ENCODE peak calls at places on chromosomes 11 and 22, in four cellular contexts. P is GM12891, A is K562, T is GM12878. X is an unnamed sample.

GRCh38 chr11:59158206-59159068 is 13.5 kb upstream of the DTX4 start:
- DNase-seq in P (no peak), A (peak), T (no peak), X (no peak)

GRCh38 chr11:86523738-86524602 is 148.4 kb downstream of the ME3 start:
- DNase-seq in P (no peak), A (peak), T (no peak), X (no peak)

GRCh38 chr22:45225732-45226560 is 14.7 kb downstream of the KIAA0930 start:
- DNase-seq in P (no peak), A (no peak), T (no peak), X (peak)

GRCh38 chr11:61345954-61346814 is 13.2 kb downstream of the TKFC start:
- DNase-seq in P (no peak), A (no peak), T (no peak), X (no peak)

GRCh38 chr22:19815093-19815822 is 39.4 kb downstream of the GNB1L start:
- DNase-seq in P (no peak), A (peak), T (no peak), X (no peak)

GRCh38 chr22:39325392-39325932 is 6.0 kb upstream of the RPL3 start:
- DNase-seq in P (no peak), A (no peak), T (no peak), X (no peak)

GRCh38 chr11:27234043-27234668 is 128.9 kb downstream of the CCDC34 start:
- DNase-seq in P (peak), A (no peak), T (peak), X (no peak)

GRCh38 chr22:21858025-21858764 is 9.2 kb downstream of the MAPK1 start:
- DNase-seq in P (no peak), A (no peak), T (no peak), X (no peak)

GRCh38 chr11:86748296-86748695 is 52.0 kb upstream of the PRSS23 start:
- DNase-seq in P (no peak), A (no peak), T (no peak), X (no peak)

GRCh38 chr11:33835143-33835878 is 56.6 kb downstream of the LMO2 start:
- DNase-seq in P (no peak), A (no peak), T (peak), X (peak)

GRCh38 chr11:72673284-72673942 is 809 bp downstream of the PDE2A start:
- DNase-seq in P (no peak), A (no peak), T (no peak), X (no peak)

GRCh38 chr11:40722179-40722795 is 737.2 kb downstream of the LRRC4C start:
- DNase-seq in P (peak), A (peak), T (no peak), X (peak)

GRCh38 chr11:2990617-2991476 is 1.3 kb downstream of the NAP1L4 start:
- DNase-seq in P (no peak), A (no peak), T (no peak), X (no peak)

GRCh38 chr11:133164986-133165385 is 367.3 kb downstream of the OPCML start:
- DNase-seq in P (no peak), A (no peak), T (no peak), X (no peak)

GRCh38 chr22:41563051-41563711 is 2.4 kb downstream of the CSDC2 start:
- DNase-seq in P (no peak), A (peak), T (no peak), X (no peak)

GRCh38 chr11:118485273-118485672 is 42.0 kb upstream of the TTC36 start:
- DNase-seq in P (peak), A (peak), T (no peak), X (no peak)

GRCh38 chr22:48569476-48570233 is 1258.0 kb downstream of the BRD1 start:
- DNase-seq in P (no peak), A (no peak), T (no peak), X (no peak)

GRCh38 chr11:123255909-123256308 is 60.9 kb upstream of the CLMP start:
- DNase-seq in P (no peak), A (no peak), T (no peak), X (no peak)

GRCh38 chr11:5345831-5346230 is 2.5 kb upstream of the OR51B5 start:
- DNase-seq in P (no peak), A (no peak), T (no peak), X (no peak)

GRCh38 chr11:11724994-11725393 is 103.2 kb upstream of the GALNT18 start:
- DNase-seq in P (no peak), A (no peak), T (no peak), X (no peak)

GRCh38 chr11:67056640-67057409 is at the start of gene RHOD:
- DNase-seq in P (peak), A (no peak), T (no peak), X (no peak)

GRCh38 chr22:40031766-40032470 is 37.2 kb downstream of the FAM83F start:
- DNase-seq in P (no peak), A (no peak), T (no peak), X (no peak)

GRCh38 chr22:18048041-18048440 is 23.7 kb upstream of the MICAL3 start:
- DNase-seq in P (no peak), A (no peak), T (no peak), X (no peak)

GRCh38 chr22:23553922-23554870 is 25.9 kb downstream of the IGLL1 start:
- DNase-seq in P (no peak), A (no peak), T (no peak), X (no peak)

GRCh38 chr11:78961938-78962701 is 387.5 kb upstream of the NARS2 start:
- DNase-seq in P (peak), A (peak), T (no peak), X (no peak)

GRCh38 chr11:97621282-97621681 is 1231.5 kb downstream of the JRKL start:
- DNase-seq in P (no peak), A (no peak), T (no peak), X (no peak)

GRCh38 chr11:7576671-7577225 is 62.9 kb downstream of the PPFIBP2 start:
- DNase-seq in P (no peak), A (no peak), T (no peak), X (no peak)
- TF ChIP-seq SPI1 in P (no peak), A (no peak), T (no peak), X (no peak)

DNA sequence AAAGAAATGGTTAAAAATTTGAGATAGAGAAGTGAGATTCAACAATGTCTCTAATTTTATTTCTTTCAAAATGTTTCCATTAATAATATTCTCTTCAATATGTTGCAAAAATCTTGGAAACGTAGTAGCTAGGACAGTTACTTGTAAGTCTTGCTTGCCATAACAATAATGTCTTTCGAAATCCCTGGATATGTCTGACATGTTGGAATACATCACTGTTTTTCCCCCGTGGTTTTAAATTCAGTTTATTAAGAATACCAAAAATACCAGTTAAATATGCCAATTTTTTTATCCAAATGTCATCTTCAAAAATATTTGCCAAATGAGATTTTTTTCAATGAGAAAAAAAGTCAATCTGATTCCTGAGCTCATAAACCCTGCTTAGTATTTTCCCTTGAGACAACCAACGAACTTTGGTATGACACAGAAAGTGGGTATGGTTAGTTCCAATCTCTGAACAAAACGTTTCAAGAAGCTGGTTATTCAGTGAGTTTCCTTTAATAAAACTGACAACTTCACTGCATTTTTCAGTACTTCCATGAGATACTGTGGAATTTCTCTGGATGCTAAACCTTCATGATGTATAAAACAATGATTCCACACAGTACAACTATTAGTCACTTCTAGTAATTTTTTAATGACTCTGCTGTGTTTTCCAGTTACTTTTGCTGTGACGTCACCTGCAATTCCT is 36.7 kb upstream of the AMPD3 start:
- DNase-seq in P (no peak), A (no peak), T (no peak), X (no peak)
- TF ChIP-seq SPI1 in P (no peak), A (no peak), T (no peak), X (no peak)

DNA sequence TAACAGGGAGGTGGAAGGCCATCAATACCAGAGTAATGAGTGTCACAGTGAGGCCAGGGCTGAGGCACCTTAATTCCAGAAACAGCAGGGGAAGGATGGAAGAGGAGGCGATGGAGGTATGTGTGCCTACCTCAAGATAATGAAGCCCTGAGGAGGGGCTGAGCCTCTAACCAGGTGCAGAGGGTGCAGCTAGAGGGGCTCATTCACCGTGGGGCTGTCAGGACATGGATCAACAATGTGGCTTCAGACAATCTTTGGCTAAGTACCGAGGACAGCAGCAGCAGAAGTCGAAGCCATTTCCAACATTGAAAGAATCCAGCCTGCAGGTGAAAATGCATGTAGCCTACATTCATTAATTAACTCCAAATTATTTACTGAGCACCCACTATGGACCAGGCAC is 205.7 kb upstream of the SNX19 start:
- DNase-seq in P (no peak), A (no peak), T (no peak), X (no peak)
- TF ChIP-seq SPI1 in P (no peak), A (no peak), T (no peak), X (no peak)

GRCh38 chr11:113540416-113541330 is 65.5 kb upstream of the DRD2 start:
- DNase-seq in P (no peak), A (no peak), T (no peak), X (no peak)
- TF ChIP-seq SPI1 in P (no peak), A (no peak), T (no peak), X (no peak)

GRCh38 chr11:91688672-91689071 is 535.9 kb upstream of the FAT3 start:
- DNase-seq in P (no peak), A (no peak), T (no peak), X (no peak)
- TF ChIP-seq SPI1 in P (no peak), A (no peak), T (no peak), X (no peak)

GRCh38 chr11:65718964-65719492 is 1.6 kb downstream of the RNASEH2C start:
- DNase-seq in P (no peak), A (peak), T (no peak), X (peak)

GRCh38 chr11:65720237-65720934 is at the start of gene RNASEH2C:
- DNase-seq in P (peak), A (peak), T (peak), X (peak)

GRCh38 chr11:65718531-65718930 is 2.1 kb downstream of the RNASEH2C start:
- DNase-seq in P (no peak), A (no peak), T (no peak), X (no peak)

GRCh38 chr11:65717906-65718305 is 2.7 kb downstream of the RNASEH2C start:
- DNase-seq in P (no peak), A (no peak), T (no peak), X (no peak)

DNA sequence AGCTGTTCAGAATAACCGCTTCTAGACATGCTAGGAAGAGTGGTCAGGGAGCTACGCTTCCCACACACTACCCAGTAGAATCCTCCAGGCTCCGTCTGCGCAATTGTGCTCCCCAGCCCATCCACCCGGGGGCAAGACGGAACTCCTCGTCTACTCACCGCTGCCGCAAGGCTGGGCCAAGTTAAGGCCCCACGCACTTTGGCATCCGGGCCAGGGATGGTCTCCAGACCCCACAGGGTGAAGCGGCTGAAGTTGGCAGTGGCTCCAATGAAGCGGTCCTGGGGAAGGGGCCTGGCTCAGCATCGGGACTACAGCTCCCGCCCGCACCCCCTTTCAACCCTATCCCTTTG is 736 bp downstream of the RNASEH2C start:
- DNase-seq in P (peak), A (no peak), T (no peak), X (peak)
- TF ChIP-seq SPI1 in P (no peak), A (no peak), T (no peak), X (no peak)

DNA sequence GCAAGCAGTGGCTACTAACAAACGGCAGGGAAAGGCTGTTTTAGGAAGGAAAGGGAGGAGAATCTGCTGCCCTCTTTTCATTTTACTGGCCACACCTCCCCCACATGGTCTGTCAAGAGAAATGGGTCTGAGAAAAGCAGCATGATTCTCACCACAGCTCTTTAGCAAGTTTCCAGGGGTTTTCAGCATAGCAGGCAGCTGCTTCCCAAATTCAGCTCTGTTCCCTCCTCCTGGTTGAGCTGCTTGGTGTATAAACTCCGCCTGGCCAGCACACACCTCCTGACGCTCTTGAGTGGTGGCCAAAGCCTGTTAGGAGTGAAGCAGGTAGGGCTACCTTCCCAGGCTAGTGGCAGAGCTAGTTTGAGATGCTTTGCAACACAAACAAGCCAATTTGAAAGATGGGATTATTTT is 438.5 kb upstream of the CCDC90B start:
- DNase-seq in P (no peak), A (no peak), T (no peak), X (no peak)
- TF ChIP-seq SPI1 in P (no peak), A (no peak), T (no peak), X (no peak)

DNA sequence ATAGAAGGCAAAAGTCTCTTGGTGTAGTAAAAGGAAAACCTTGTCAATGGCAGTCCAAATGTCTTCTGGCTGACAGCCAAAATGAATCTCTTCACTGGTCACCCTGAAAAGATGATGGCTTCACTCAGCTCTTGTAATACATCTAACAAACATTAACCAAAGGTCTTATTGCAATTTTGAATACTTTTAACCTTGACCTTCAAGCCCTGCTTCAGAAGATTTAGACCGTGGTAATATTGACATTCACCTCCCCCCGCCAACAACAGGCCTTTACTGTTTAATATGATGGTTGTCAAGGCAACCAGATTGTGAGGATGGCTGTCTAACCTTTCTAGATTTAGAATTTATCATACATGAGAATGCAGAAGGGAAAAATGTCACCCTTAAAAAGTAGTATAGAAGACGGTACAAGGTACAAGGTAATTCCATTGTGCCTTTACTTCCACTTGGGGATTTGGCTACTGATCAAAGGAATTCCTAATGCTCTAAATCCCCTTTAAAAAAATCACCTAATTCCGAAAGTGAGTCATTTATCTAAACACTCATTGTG is 342.3 kb downstream of the LARGE1 start:
- DNase-seq in P (no peak), A (no peak), T (no peak), X (no peak)
- TF ChIP-seq SPI1 in P (no peak), A (no peak), T (no peak), X (no peak)

DNA sequence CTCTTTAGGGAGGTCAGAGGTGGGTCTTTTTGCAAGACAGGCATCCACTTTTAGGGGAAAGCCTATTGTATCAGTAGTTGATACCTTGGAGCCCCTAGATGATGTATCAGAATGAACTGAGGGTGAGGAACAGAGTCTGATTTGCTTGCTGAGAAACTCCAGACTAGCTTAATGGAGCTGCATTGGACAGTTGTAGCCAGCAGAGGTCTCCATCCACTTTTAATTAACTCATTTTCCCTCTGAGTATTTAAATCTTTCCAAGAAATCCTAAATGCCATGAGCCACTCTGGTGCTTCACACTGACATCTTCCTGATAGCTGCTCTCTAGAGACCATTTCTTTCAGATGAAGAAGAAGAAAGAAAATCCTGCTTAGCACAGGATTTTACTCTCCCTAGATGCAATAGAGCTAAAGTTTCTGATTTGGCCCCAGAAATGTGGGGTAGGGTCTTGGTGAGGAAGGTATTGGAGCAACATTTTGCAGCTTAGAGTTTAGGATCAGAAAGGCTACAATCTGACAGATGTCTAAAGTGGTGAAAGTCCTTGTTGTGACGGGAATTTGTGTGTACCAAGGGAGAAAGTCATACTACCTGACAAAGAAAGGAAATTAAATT is 38.0 kb downstream of the EXT2 start:
- DNase-seq in P (no peak), A (peak), T (no peak), X (no peak)
- TF ChIP-seq SPI1 in P (no peak), A (no peak), T (no peak), X (no peak)

GRCh38 chr11:114771172-114771571 is 92.8 kb downstream of the NXPE2 start:
- DNase-seq in P (no peak), A (no peak), T (no peak), X (no peak)

GRCh38 chr11:114773541-114774338 is 95.4 kb downstream of the NXPE2 start:
- DNase-seq in P (no peak), A (no peak), T (no peak), X (no peak)

GRCh38 chr11:114775849-114776621 is 97.7 kb downstream of the NXPE2 start:
- DNase-seq in P (no peak), A (no peak), T (no peak), X (no peak)

GRCh38 chr11:114776956-114777355 is 98.6 kb downstream of the NXPE2 start:
- DNase-seq in P (no peak), A (no peak), T (no peak), X (no peak)

DNA sequence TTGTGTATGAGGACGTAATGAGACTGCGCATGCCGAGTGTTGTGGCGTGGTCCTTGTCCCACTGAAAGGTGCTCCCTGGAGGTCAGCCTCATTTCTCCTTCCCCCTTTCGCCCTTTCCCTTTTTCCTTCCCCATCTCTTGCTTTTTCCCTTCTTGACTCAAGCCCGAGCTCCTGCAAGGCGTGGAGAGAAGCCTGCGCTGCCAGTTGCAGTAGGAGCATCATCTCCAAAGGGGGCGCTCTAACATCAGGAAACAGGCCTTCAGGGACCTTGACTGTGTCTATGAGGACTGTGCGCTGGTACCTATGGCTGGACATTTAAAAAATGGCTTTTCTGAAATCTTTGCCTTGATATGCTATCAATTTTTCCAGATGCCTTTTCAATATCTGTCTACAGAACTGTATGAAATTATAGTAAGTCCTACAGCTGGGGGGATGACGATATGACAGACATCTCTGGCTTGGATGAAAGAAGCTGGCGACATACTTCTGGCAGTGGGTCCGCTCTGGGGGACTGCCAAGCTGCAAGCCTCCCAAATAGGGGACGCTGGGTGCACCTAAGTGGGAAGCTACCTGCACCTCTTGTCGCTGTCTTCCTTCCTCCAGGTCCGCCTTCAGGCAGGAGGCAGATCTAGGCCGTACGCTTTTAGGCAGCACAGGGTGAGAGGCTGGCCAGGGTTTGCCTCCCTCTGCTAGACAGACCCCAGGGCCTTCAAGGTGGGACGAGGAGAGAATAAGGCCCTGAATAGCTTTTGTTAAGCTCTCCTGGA is 96.5 kb downstream of the NXPE2 start:
- DNase-seq in P (peak), A (peak), T (no peak), X (peak)
- TF ChIP-seq SPI1 in P (no peak), A (no peak), T (no peak), X (no peak)

X was measured in HL-60.